ENCODE peak calls at places on chromosome 22, in ten cellular contexts. V is A549, Q is lung, W is BE2C, H is adrenal gland, F is fibroblast of the aortic adventitia, P is right lobe of liver, M is GM23338, O is PC-3, B is transverse colon. A is an unnamed sample.
A peak's percentile ranks its signal among the peaks of the same experiment; 100 is the strongest.

GRCh38 chr22:43228330-43228729 is 41.4 kb upstream of the TTLL12 start:
- DNase-seq in V (peak; percentile 35), Q (no peak), W (peak; percentile 81), H (peak; percentile 70), F (peak; percentile 16), P (no peak), M (peak; percentile 88), O (peak; percentile 35), B (peak; percentile 24), A (peak; percentile 33)

GRCh38 chr22:17167486-17167885 is 8.4 kb upstream of the HDHD5 start:
- DNase-seq in V (no peak), Q (no peak), W (no peak), H (peak; percentile 87), F (no peak), P (peak; percentile 91), M (no peak), O (no peak), B (no peak), A (no peak)

GRCh38 chr22:44341431-44342346 is 28.9 kb upstream of the SHISAL1 start:
- DNase-seq in V (no peak), Q (no peak), W (no peak), H (no peak), F (peak; percentile 87), P (no peak), M (no peak), O (no peak), B (peak; percentile 16), A (no peak)

GRCh38 chr22:38862375-38863329 is 9.4 kb downstream of the CBX6 start:
- DNase-seq in V (no peak), Q (no peak), W (peak; percentile 77), H (peak; percentile 53), F (peak; percentile 63), P (peak; percentile 48), M (peak; percentile 59), O (no peak), B (peak; percentile 33), A (no peak)

GRCh38 chr22:40177738-40178416 is at the start of gene TNRC6B:
- DNase-seq in V (peak; percentile 59), Q (peak; percentile 88), W (peak; percentile 80), H (peak; percentile 89), F (peak; percentile 98), P (no peak), M (peak; percentile 98), O (peak; percentile 89), B (peak; percentile 80), A (peak; percentile 96)

GRCh38 chr22:49099089-49099488 is 728.6 kb downstream of the BRD1 start:
- DNase-seq in V (no peak), Q (no peak), W (no peak), H (no peak), F (no peak), P (peak; percentile 37), M (no peak), O (no peak), B (no peak), A (no peak)

GRCh38 chr22:48585916-48586798 is 1241.5 kb downstream of the BRD1 start:
- DNase-seq in V (no peak), Q (no peak), W (no peak), H (no peak), F (no peak), P (no peak), M (no peak), O (no peak), B (no peak), A (no peak)

GRCh38 chr22:41963453-41964105 is 5.7 kb upstream of the SEPTIN3 start:
- DNase-seq in V (no peak), Q (peak; percentile 73), W (no peak), H (no peak), F (peak; percentile 88), P (no peak), M (no peak), O (no peak), B (no peak), A (no peak)

GRCh38 chr22:45996241-45997076 is 19.5 kb upstream of the WNT7B start:
- DNase-seq in V (no peak), Q (peak; percentile 56), W (peak; percentile 75), H (peak; percentile 73), F (peak; percentile 55), P (peak; percentile 71), M (no peak), O (no peak), B (peak; percentile 48), A (no peak)

GRCh38 chr22:24440718-24441405 is 13.5 kb downstream of the ADORA2A start:
- DNase-seq in V (no peak), Q (no peak), W (no peak), H (no peak), F (no peak), P (no peak), M (no peak), O (no peak), B (no peak), A (no peak)

GRCh38 chr22:26393929-26394328 is 35.1 kb upstream of the ASPHD2 start:
- DNase-seq in V (no peak), Q (no peak), W (no peak), H (no peak), F (no peak), P (no peak), M (peak; percentile 54), O (no peak), B (no peak), A (no peak)
- TF ChIP-seq CTCF in V (no peak), Q (no peak), W (no peak), H (no peak), F (peak; percentile 1), P (no peak), M (peak; percentile 44), O (no peak), B (no peak), A (peak; percentile 6)

GRCh38 chr22:31826443-31826842 is 72.6 kb downstream of the DEPDC5 start:
- DNase-seq in V (no peak), Q (no peak), W (no peak), H (no peak), F (no peak), P (no peak), M (no peak), O (no peak), B (no peak), A (peak; percentile 79)

GRCh38 chr22:31825513-31825912 is 71.7 kb downstream of the DEPDC5 start:
- DNase-seq in V (no peak), Q (no peak), W (no peak), H (no peak), F (no peak), P (no peak), M (no peak), O (no peak), B (no peak), A (peak; percentile 54)

GRCh38 chr22:31830721-31831070 is 76.9 kb downstream of the DEPDC5 start:
- DNase-seq in V (no peak), Q (no peak), W (no peak), H (no peak), F (no peak), P (no peak), M (no peak), O (peak; percentile 2), B (no peak), A (peak; percentile 39)

GRCh38 chr22:31829505-31829904 is 75.7 kb downstream of the DEPDC5 start:
- DNase-seq in V (peak; percentile 77), Q (no peak), W (peak; percentile 78), H (peak; percentile 81), F (peak; percentile 90), P (no peak), M (no peak), O (peak; percentile 89), B (no peak), A (peak; percentile 93)

DNA sequence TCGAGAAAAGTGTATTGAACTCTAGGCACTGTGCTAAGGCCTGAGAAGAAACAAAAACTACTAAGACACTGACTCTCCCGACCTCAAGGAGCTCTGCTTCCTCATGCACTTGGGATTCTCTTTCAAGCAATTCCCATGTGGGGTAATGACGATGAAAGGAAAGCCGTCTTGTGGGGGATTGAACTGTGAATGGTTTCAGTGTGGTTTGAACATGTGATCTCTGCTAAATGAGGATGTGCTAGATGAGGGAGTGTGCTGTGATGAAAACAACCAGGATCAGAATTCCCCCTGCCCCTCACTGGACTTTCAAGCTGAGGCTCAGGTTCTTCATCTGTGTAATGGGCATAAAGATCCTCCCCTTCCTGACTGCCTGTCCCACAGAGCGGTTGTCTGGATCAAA is 74.9 kb downstream of the DEPDC5 start:
- DNase-seq in V (no peak), Q (no peak), W (no peak), H (no peak), F (no peak), P (no peak), M (no peak), O (no peak), B (no peak), A (no peak)
- H3K4me3 ChIP-seq in V (no peak overlapping the region), Q (no peak overlapping the region), W (no peak overlapping the region), H (no peak overlapping the region), F (no peak overlapping the region), P (no peak overlapping the region), M (no peak overlapping the region), O (no peak overlapping the region), B (no peak overlapping the region), A (no peak overlapping the region)

GRCh38 chr22:19105867-19106802 is 16.1 kb downstream of the DGCR2 start:
- DNase-seq in V (peak; percentile 18), Q (no peak), W (peak; percentile 34), H (no peak), F (no peak), P (no peak), M (peak; percentile 51), O (peak; percentile 12), B (no peak), A (no peak)
- TF ChIP-seq CTCF in V (no peak), Q (no peak), W (peak; percentile 54), H (no peak), F (peak; percentile 42), P (peak; percentile 32), M (peak; percentile 64), O (peak; percentile 38), B (no peak), A (peak; percentile 18)

DNA sequence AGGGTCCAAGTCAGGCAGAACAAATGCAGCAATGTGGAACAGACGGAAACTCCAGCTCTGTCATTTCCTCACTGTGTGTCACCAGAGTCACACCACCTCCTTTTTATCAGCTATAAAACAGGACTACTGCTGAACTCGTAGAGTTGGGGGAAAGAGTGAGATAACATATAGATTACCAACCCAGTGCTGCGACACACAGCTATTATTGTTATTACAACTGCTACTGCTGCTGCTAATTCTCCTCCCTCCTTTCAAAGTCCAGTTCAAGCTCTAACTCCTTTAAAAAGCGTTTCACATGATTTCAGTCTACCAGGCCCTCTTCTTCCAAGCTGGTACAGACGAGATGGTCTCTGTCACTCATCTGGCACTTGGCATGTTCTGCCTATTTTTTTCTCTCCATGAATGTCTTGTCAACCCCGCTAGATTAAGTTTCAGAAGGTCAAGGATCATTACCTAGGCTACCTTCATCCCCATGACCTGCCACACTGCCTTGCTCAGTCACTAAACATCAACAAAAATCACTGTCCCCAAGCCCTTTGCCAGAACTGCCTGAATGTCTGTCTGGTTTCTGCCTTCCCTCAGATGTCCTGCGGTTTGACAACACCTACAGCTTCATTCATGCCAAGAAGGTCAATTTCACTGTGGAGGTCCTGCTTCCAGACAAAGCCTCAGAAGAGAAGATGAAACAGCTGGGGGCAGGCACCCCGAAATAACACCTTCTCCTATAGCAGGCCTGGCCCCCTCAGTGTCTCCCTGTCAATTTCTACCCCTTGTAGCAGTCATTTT is 3.7 kb upstream of the MTFP1 start:
- DNase-seq in V (no peak), Q (no peak), W (no peak), H (no peak), F (no peak), P (peak; percentile 31), M (no peak), O (peak; percentile 19), B (no peak), A (no peak)
- H3K4me3 ChIP-seq in V (peak overlapping the region; percentile 58), Q (no peak overlapping the region), W (peak overlapping the region; percentile 87), H (no peak overlapping the region), F (no peak overlapping the region), P (peak overlapping the region; percentile 57), M (peak overlapping the region; percentile 70), O (peak overlapping the region; percentile 67), B (no peak overlapping the region), A (no peak overlapping the region)